ENCODE peak calls at places on chromosomes 12 and 14, in four cellular contexts. R is AG04450, S is uterus, D is AG10803. V is an unnamed sample.

GRCh38 chr14:81178063-81178462 is 42.7 kb downstream of the GTF2A1 start:
- DNase-seq in D (no peak), R (no peak), S (no peak), V (no peak)

GRCh38 chr14:36941783-36942521 is 230.5 kb downstream of the SLC25A21 start:
- DNase-seq in R (no peak), D (peak), S (peak), V (peak)

GRCh38 chr14:29494312-29494711 is 433.3 kb downstream of the PRKD1 start:
- DNase-seq in S (no peak), D (no peak), R (no peak), V (no peak)

GRCh38 chr14:29222671-29223268 is 456.2 kb downstream of the FOXG1 start:
- DNase-seq in D (peak), R (peak), S (no peak), V (peak)

GRCh38 chr14:22265319-22266140 is 323.5 kb downstream of the DAD1 start:
- DNase-seq in R (no peak), D (no peak), S (no peak), V (no peak)

GRCh38 chr12:109346920-109347319 is 780 bp upstream of the MYO1H start:
- DNase-seq in D (no peak), S (no peak), R (no peak), V (no peak)

GRCh38 chr12:15728118-15728598 is 61.0 kb downstream of the EPS8 start:
- DNase-seq in S (no peak), R (peak), D (peak), V (peak)

GRCh38 chr12:44088647-44089046 is 252.8 kb downstream of the TMEM117 start:
- DNase-seq in R (no peak), S (no peak), D (no peak), V (no peak)

GRCh38 chr12:102833687-102834435 is 83.2 kb downstream of the PAH start:
- DNase-seq in D (no peak), S (no peak), R (no peak), V (no peak)

GRCh38 chr14:67623114-67623513 is 3.4 kb downstream of the ARG2 start:
- DNase-seq in D (peak), R (no peak), S (no peak), V (no peak)

GRCh38 chr14:52430474-52430873 is 116.4 kb downstream of the PTGER2 start:
- DNase-seq in S (no peak), R (no peak), D (no peak), V (no peak)

GRCh38 chr12:111406474-111407370 is 999 bp downstream of the SH2B3 start:
- DNase-seq in S (no peak), R (no peak), D (no peak), V (no peak)

GRCh38 chr12:130952106-130952505 is 1.6 kb upstream of the ADGRD1 start:
- DNase-seq in R (no peak), D (no peak), S (peak), V (no peak)

GRCh38 chr14:75081835-75082234 is 12.4 kb downstream of the ZC2HC1C start:
- DNase-seq in R (no peak), D (no peak), S (no peak), V (no peak)

GRCh38 chr12:56020437-56021189 is at the start of gene IKZF4:
- DNase-seq in R (no peak), D (peak), S (peak), V (no peak)

GRCh38 chr12:104057771-104058197 is 6.5 kb upstream of the HCFC2 start:
- DNase-seq in S (no peak), D (no peak), R (no peak), V (no peak)

GRCh38 chr14:61335876-61336275 is 14.5 kb downstream of the PRKCH start:
- DNase-seq in R (no peak), D (no peak), S (no peak), V (no peak)

GRCh38 chr12:75488553-75488952 is 8.0 kb downstream of the GLIPR1 start:
- DNase-seq in S (no peak), R (no peak), D (peak), V (no peak)

GRCh38 chr12:133058203-133059125 is 21.2 kb downstream of the ZNF84 start:
- DNase-seq in D (no peak), S (no peak), R (no peak), V (no peak)

GRCh38 chr12:121442028-121442948 is 42.4 kb downstream of the RNF34 start:
- DNase-seq in D (no peak), R (no peak), S (no peak), V (no peak)

GRCh38 chr14:51369814-51370213 is 129.8 kb downstream of the TMX1 start:
- DNase-seq in R (no peak), D (no peak), S (no peak), V (no peak)

GRCh38 chr12:75933136-75933535 is 98.4 kb downstream of the PHLDA1 start:
- DNase-seq in S (no peak), D (peak), R (peak), V (no peak)

GRCh38 chr12:119659289-119659897 is 8.5 kb upstream of the PRKAB1 start:
- DNase-seq in S (no peak), R (no peak), D (no peak), V (no peak)

GRCh38 chr12:11431486-11431885 is 36.1 kb upstream of the PRB2 start:
- DNase-seq in R (no peak), S (no peak), D (no peak), V (no peak)

GRCh38 chr12:46660276-46660675 is 165.5 kb downstream of the SLC38A4 start:
- DNase-seq in R (no peak), S (no peak), D (peak), V (no peak)

GRCh38 chr12:29374012-29374411 is 7.0 kb downstream of the ERGIC2 start:
- DNase-seq in S (no peak), D (no peak), R (no peak), V (no peak)

GRCh38 chr14:96162741-96163140 is 41.9 kb upstream of the BDKRB2 start:
- DNase-seq in R (no peak), D (peak), S (no peak), V (no peak)

GRCh38 chr12:34406228-34406995 is 384.1 kb downstream of the ALG10 start:
- DNase-seq in D (no peak), R (no peak), S (peak), V (no peak)

GRCh38 chr12:93113317-93114006 is 184.4 kb upstream of the EEA1 start:
- DNase-seq in D (no peak), R (no peak), S (no peak), V (no peak)

GRCh38 chr14:71647086-71647784 is 285.0 kb upstream of the RGS6 start:
- DNase-seq in D (no peak), R (no peak), S (no peak), V (peak)

GRCh38 chr14:74488788-74489397 is 4.2 kb downstream of the NPC2 start:
- DNase-seq in D (peak), R (no peak), S (no peak), V (peak)

GRCh38 chr12:112881602-112882001 is 25.2 kb upstream of the OAS1 start:
- DNase-seq in S (no peak), R (no peak), D (no peak), V (no peak)

GRCh38 chr12:103495783-103496456 is at the start of gene C12orf42:
- DNase-seq in R (no peak), D (peak), S (no peak), V (no peak)

GRCh38 chr12:108482717-108483212 is 32.3 kb upstream of the FICD start:
- DNase-seq in R (no peak), S (no peak), D (no peak), V (no peak)

GRCh38 chr12:121397521-121397920 is 2.4 kb upstream of the RNF34 start:
- DNase-seq in R (no peak), D (no peak), S (no peak), V (no peak)

GRCh38 chr12:60148109-60148508 is 552.3 kb downstream of the SLC16A7 start:
- DNase-seq in R (peak), S (no peak), D (peak), V (peak)

GRCh38 chr12:48454675-48455074 is 17.7 kb upstream of the ANP32D start:
- DNase-seq in R (no peak), S (no peak), D (peak), V (peak)
- TF ChIP-seq CTCF in R (peak), S (peak), D (peak), V (peak)

GRCh38 chr14:91830777-91831176 is 36.6 kb downstream of the TC2N start:
- DNase-seq in S (no peak), D (no peak), R (no peak), V (no peak)
- H3K4me3 ChIP-seq in S (no peak), D (no peak), R (no peak), V (no peak)

GRCh38 chr12:57781241-57781640 is 1.3 kb upstream of the TSFM start:
- DNase-seq in R (no peak), S (no peak), D (no peak), V (no peak)
- TF ChIP-seq CTCF in R (no peak), S (no peak), D (no peak), V (no peak)

GRCh38 chr14:101458536-101459391 is 102.5 kb upstream of the DIO3 start:
- DNase-seq in D (no peak), S (no peak), R (no peak), V (no peak)
- H3K4me3 ChIP-seq in D (no peak), S (no peak), R (no peak), V (no peak)

GRCh38 chr14:58884442-58884841 is 246.7 kb downstream of the DACT1 start:
- DNase-seq in R (no peak), S (no peak), D (no peak), V (no peak)
- TF ChIP-seq CTCF in R (peak), S (no peak), D (peak), V (peak)

DNA sequence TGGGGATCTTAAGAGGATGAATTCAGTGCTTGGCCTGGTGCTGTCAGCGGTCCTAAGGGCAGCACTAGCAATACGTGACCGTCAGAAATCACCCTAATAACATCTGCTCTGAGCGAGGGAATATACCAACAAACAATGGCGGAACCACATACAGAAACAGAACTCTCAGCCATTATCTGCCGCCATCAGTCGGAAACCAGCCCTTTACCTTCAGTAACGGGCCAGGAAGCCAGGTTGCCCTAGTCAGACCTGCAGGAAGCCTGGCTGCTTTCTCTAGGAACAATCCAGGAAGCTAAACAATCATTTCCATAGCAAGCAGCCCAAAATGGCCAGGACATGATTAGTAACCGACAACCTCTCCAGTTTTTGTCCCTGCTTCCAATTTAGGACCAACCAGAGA is 5.6 kb downstream of the CDCA4 start:
- DNase-seq in D (no peak), R (no peak), S (no peak), V (no peak)
- H3K4me3 ChIP-seq in D (no peak), R (no peak), S (no peak), V (no peak)

V was measured in retinal pigment epithelial cell.